ENCODE peak calls at places on chromosomes 12 and 14, in four cellular contexts. One of them, this sample, is unnamed.

GRCh38 chr14:35333797-35334743 is 41.9 kb downstream of the PSMA6 start:
- DNase-seq in RWPE2: no peak
- DNase-seq in A549: no peak
- DNase-seq in spleen: no peak
- DNase-seq in this sample: no peak

GRCh38 chr14:77186911-77187648 is 5.5 kb downstream of the TMEM63C start:
- DNase-seq in spleen: no peak
- DNase-seq in A549: no peak
- DNase-seq in RWPE2: no peak
- DNase-seq in this sample: peak

GRCh38 chr12:4069046-4070010 is 196.1 kb upstream of the PARP11 start:
- DNase-seq in RWPE2: no peak
- DNase-seq in spleen: no peak
- DNase-seq in A549: no peak
- DNase-seq in this sample: no peak

GRCh38 chr14:50726372-50727107 is 58.4 kb upstream of the SAV1 start:
- DNase-seq in RWPE2: no peak
- DNase-seq in A549: no peak
- DNase-seq in spleen: no peak
- DNase-seq in this sample: no peak

GRCh38 chr12:24226745-24227350 is 277.4 kb upstream of the SOX5 start:
- DNase-seq in RWPE2: no peak
- DNase-seq in spleen: no peak
- DNase-seq in A549: no peak
- DNase-seq in this sample: peak

GRCh38 chr12:82866227-82866803 is 179.6 kb downstream of the TMTC2 start:
- DNase-seq in RWPE2: no peak
- DNase-seq in A549: no peak
- DNase-seq in spleen: no peak
- DNase-seq in this sample: no peak

GRCh38 chr12:116534341-116535121 is 24.6 kb upstream of the MAP1LC3B2 start:
- DNase-seq in spleen: peak
- DNase-seq in A549: no peak
- DNase-seq in RWPE2: no peak
- DNase-seq in this sample: no peak

GRCh38 chr12:13007496-13008233 is 7.6 kb upstream of the HEBP1 start:
- DNase-seq in RWPE2: no peak
- DNase-seq in A549: no peak
- DNase-seq in spleen: no peak
- DNase-seq in this sample: no peak

GRCh38 chr14:93249128-93249831 is 42.2 kb downstream of the UBR7 start:
- DNase-seq in RWPE2: no peak
- DNase-seq in spleen: no peak
- DNase-seq in A549: no peak
- DNase-seq in this sample: no peak

GRCh38 chr12:88127855-88128254 is 14.0 kb downstream of the CEP290 start:
- DNase-seq in A549: no peak
- DNase-seq in RWPE2: no peak
- DNase-seq in spleen: no peak
- DNase-seq in this sample: no peak

GRCh38 chr12:69163681-69164362 is 75.5 kb upstream of the CPSF6 start:
- DNase-seq in spleen: no peak
- DNase-seq in RWPE2: no peak
- DNase-seq in A549: no peak
- DNase-seq in this sample: no peak

GRCh38 chr14:70416322-70416716 is 571 bp downstream of the SYNJ2BP start:
- DNase-seq in A549: no peak
- DNase-seq in spleen: no peak
- DNase-seq in RWPE2: no peak
- DNase-seq in this sample: no peak

GRCh38 chr12:30997685-30998440 is 71.3 kb downstream of the TSPAN11 start:
- DNase-seq in spleen: no peak
- DNase-seq in RWPE2: no peak
- DNase-seq in A549: no peak
- DNase-seq in this sample: no peak

GRCh38 chr14:102516531-102517411 is 7.2 kb upstream of the ANKRD9 start:
- DNase-seq in RWPE2: peak
- DNase-seq in spleen: peak
- DNase-seq in A549: peak
- DNase-seq in this sample: peak

GRCh38 chr12:58496411-58496810 is 423.9 kb downstream of the LRIG3 start:
- DNase-seq in spleen: no peak
- DNase-seq in A549: no peak
- DNase-seq in RWPE2: no peak
- DNase-seq in this sample: peak

GRCh38 chr12:94753071-94753779 is 102.9 kb upstream of the TMCC3 start:
- DNase-seq in A549: no peak
- DNase-seq in spleen: no peak
- DNase-seq in RWPE2: no peak
- DNase-seq in this sample: no peak

GRCh38 chr12:94748726-94749421 is 98.5 kb upstream of the TMCC3 start:
- DNase-seq in RWPE2: no peak
- DNase-seq in spleen: no peak
- DNase-seq in A549: no peak
- DNase-seq in this sample: no peak

GRCh38 chr12:94749890-94750289 is 99.5 kb upstream of the TMCC3 start:
- DNase-seq in RWPE2: no peak
- DNase-seq in spleen: no peak
- DNase-seq in A549: no peak
- DNase-seq in this sample: no peak

GRCh38 chr12:94750891-94751290 is 100.5 kb upstream of the TMCC3 start:
- DNase-seq in RWPE2: no peak
- DNase-seq in spleen: no peak
- DNase-seq in A549: no peak
- DNase-seq in this sample: no peak

DNA sequence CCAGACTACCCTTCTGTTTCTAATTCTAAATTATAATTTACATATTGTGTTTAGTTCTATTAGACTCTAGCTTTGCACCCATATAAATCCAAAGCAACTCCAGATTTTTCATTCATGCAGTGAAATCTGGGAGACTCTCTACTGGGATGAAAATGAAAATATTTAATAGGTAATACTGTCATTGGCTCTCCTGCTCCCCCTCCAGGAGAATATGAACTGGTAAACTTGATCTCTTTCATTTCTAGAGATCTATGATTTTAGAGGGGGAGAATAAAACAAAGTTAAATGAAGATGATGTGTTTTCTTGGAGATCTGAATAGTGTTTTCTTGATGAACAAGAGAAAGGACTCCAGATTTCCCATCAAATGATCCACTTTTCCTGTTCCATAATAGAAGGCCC is 104.3 kb upstream of the TMCC3 start:
- DNase-seq in RWPE2: no peak
- DNase-seq in A549: no peak
- DNase-seq in spleen: no peak
- DNase-seq in this sample: no peak
- TF ChIP-seq CTCF in RWPE2: peak
- TF ChIP-seq CTCF in A549: peak
- TF ChIP-seq CTCF in spleen: no peak
- TF ChIP-seq CTCF in this sample: no peak

DNA sequence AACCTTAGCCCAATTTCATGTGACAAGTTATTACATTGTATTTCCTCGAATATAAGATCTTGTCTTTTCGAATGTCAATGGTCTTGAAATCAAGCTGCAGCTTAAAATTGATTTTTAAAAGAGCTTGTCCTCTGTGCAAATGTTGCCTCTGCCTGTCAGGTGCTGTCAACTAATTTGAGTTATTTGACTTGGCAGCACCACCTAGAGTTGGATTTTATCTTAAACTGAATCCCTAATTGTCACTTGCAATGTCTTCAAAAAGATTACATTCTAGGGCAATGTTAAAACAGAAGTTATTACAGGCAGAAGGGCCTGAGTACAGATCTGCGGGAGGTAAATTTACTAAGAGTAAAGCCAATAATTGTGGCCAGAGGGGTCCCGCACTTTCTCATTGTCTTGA is 26.2 kb upstream of the TUNAR start:
- DNase-seq in A549: no peak
- DNase-seq in RWPE2: no peak
- DNase-seq in spleen: no peak
- DNase-seq in this sample: no peak
- TF ChIP-seq CTCF in A549: no peak
- TF ChIP-seq CTCF in RWPE2: peak
- TF ChIP-seq CTCF in spleen: no peak
- TF ChIP-seq CTCF in this sample: no peak

DNA sequence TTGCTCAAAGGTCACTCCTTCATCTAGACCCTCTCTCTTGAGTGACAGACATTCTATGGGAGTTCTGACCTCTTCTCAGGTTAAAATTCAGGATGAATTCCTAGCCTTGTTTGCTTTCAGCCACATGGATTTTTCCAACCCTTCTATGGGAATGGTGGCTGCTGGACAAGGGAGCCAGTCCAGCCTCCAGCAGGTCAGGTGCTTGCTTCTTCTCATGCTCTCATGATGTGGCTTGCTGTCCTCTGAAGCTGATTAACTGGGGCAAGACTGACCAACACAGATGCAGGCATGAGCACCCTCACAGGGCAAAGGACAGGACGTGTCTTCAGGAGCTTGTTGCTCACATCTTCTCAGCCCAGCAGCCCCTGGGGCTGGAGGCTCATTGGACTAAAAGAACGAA is 97.2 kb upstream of the SLC35F4 start:
- DNase-seq in A549: no peak
- DNase-seq in spleen: no peak
- DNase-seq in RWPE2: no peak
- DNase-seq in this sample: no peak
- TF ChIP-seq CTCF in A549: no peak
- TF ChIP-seq CTCF in spleen: no peak
- TF ChIP-seq CTCF in RWPE2: no peak
- TF ChIP-seq CTCF in this sample: no peak

GRCh38 chr14:61451891-61452400 is 130.6 kb downstream of the PRKCH start:
- DNase-seq in RWPE2: no peak
- DNase-seq in A549: no peak
- DNase-seq in spleen: no peak
- DNase-seq in this sample: no peak

GRCh38 chr14:61451491-61451890 is 130.1 kb downstream of the PRKCH start:
- DNase-seq in spleen: no peak
- DNase-seq in RWPE2: no peak
- DNase-seq in A549: no peak
- DNase-seq in this sample: no peak

GRCh38 chr14:61454545-61454944 is 133.2 kb downstream of the PRKCH start:
- DNase-seq in spleen: no peak
- DNase-seq in A549: no peak
- DNase-seq in RWPE2: no peak
- DNase-seq in this sample: no peak

GRCh38 chr14:61452452-61452851 is 131.1 kb downstream of the PRKCH start:
- DNase-seq in spleen: no peak
- DNase-seq in RWPE2: no peak
- DNase-seq in A549: no peak
- DNase-seq in this sample: no peak

GRCh38 chr14:61453103-61453767 is 131.9 kb downstream of the PRKCH start:
- DNase-seq in RWPE2: no peak
- DNase-seq in A549: no peak
- DNase-seq in spleen: no peak
- DNase-seq in this sample: no peak
- TF ChIP-seq CTCF in RWPE2: no peak
- TF ChIP-seq CTCF in A549: no peak
- TF ChIP-seq CTCF in spleen: no peak
- TF ChIP-seq CTCF in this sample: no peak

GRCh38 chr12:66695130-66695529 is 16.3 kb upstream of the GRIP1 start:
- DNase-seq in RWPE2: no peak
- DNase-seq in A549: no peak
- DNase-seq in spleen: no peak
- DNase-seq in this sample: no peak

GRCh38 chr12:66694666-66695065 is 15.8 kb upstream of the GRIP1 start:
- DNase-seq in RWPE2: no peak
- DNase-seq in spleen: no peak
- DNase-seq in A549: no peak
- DNase-seq in this sample: no peak

GRCh38 chr12:66697404-66697803 is 18.5 kb upstream of the GRIP1 start:
- DNase-seq in A549: no peak
- DNase-seq in spleen: no peak
- DNase-seq in RWPE2: no peak
- DNase-seq in this sample: no peak

GRCh38 chr12:66699738-66700482 is 21.0 kb upstream of the GRIP1 start:
- DNase-seq in spleen: no peak
- DNase-seq in A549: no peak
- DNase-seq in RWPE2: no peak
- DNase-seq in this sample: no peak

GRCh38 chr12:66698558-66698957 is 19.7 kb upstream of the GRIP1 start:
- DNase-seq in spleen: no peak
- DNase-seq in RWPE2: no peak
- DNase-seq in A549: no peak
- DNase-seq in this sample: no peak
- TF ChIP-seq CTCF in spleen: no peak
- TF ChIP-seq CTCF in RWPE2: no peak
- TF ChIP-seq CTCF in A549: no peak
- TF ChIP-seq CTCF in this sample: no peak

GRCh38 chr12:85029456-85029855 is 6.6 kb downstream of the TSPAN19 start:
- DNase-seq in RWPE2: no peak
- DNase-seq in spleen: no peak
- DNase-seq in A549: peak
- DNase-seq in this sample: no peak
- TF ChIP-seq CTCF in RWPE2: peak
- TF ChIP-seq CTCF in spleen: peak
- TF ChIP-seq CTCF in A549: peak
- TF ChIP-seq CTCF in this sample: no peak

DNA sequence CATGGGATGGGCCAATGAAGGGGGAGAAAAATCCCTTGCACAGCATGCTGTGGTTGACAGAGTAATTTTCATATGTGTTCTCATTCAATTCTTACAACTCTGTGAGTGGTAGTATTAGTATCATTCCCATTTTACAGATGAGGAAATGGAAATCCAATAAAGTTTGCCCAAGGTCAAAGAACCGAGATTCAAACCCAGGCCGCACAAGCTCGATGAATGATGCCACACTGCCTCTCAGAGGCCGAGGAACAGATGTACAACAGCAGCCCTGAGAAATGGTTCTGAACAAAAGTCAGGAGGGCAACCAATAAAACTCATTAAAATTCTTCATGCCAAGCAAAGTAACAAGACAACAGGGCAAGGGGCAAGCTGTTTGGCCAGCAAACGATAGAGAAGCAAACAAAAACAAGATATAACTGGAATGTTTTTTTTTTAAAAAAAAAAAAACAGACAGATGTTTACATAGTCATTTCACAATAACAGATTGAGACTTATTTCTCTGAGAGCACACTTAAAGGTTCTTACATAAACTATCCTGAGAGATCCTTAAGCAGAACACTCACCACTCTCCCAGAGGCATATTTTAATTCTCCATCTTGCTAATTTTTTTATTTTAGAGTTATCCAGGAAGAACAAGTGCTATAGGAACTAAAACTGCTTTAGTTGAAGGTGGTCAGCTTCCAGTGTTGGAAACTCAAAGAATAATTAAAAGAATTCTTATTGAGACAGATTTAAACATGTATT is 85.8 kb downstream of the EXOC5 start:
- DNase-seq in RWPE2: no peak
- DNase-seq in A549: no peak
- DNase-seq in spleen: no peak
- DNase-seq in this sample: peak
- TF ChIP-seq CTCF in RWPE2: peak
- TF ChIP-seq CTCF in A549: peak
- TF ChIP-seq CTCF in spleen: no peak
- TF ChIP-seq CTCF in this sample: no peak

GRCh38 chr12:123633379-123634141 is at the start of the genes EIF2B1 and GTF2H3:
- DNase-seq in RWPE2: peak
- DNase-seq in A549: peak
- DNase-seq in spleen: peak
- DNase-seq in this sample: peak
- TF ChIP-seq CTCF in RWPE2: no peak
- TF ChIP-seq CTCF in A549: no peak
- TF ChIP-seq CTCF in spleen: no peak
- TF ChIP-seq CTCF in this sample: no peak

This sample was measured in Calu3.